ENCODE peak calls at places on chromosomes 12 and 14, in six cellular contexts. I, U, D, A, S and O are unnamed samples.

GRCh38 chr12:98645572-98646067 is 530 bp downstream of the APAF1 start:
- DNase-seq in S (no peak), D (peak), A (peak), I (peak), U (peak), O (peak)

GRCh38 chr14:20624495-20625070 is 16.9 kb downstream of the OR6S1 start:
- DNase-seq in I (peak), D (peak), S (peak), A (peak), U (peak), O (no peak)

GRCh38 chr14:106436310-106436905 is 910.0 kb downstream of the TMEM121 start:
- DNase-seq in D (peak), U (peak), A (peak), I (peak), S (peak), O (no peak)

GRCh38 chr14:94005324-94005723 is 8.2 kb downstream of the CCDC197 start:
- DNase-seq in U (no peak), A (no peak), I (no peak), D (peak), S (no peak), O (no peak)

GRCh38 chr12:130226771-130227170 is 64.5 kb downstream of the FZD10 start:
- DNase-seq in I (no peak), S (no peak), U (no peak), D (no peak), A (no peak), O (no peak)

GRCh38 chr12:116319316-116319715 is 41.8 kb upstream of the MED13L start:
- DNase-seq in A (no peak), D (no peak), U (no peak), I (no peak), S (no peak), O (no peak)

GRCh38 chr14:89198544-89199329 is 218.3 kb downstream of the FOXN3 start:
- DNase-seq in U (no peak), D (no peak), A (peak), S (no peak), I (no peak), O (no peak)

GRCh38 chr12:27331299-27331926 is 1.2 kb upstream of the BMAL2 start:
- DNase-seq in S (no peak), I (no peak), U (peak), A (peak), D (no peak), O (no peak)

GRCh38 chr12:6370994-6371754 is 4.2 kb downstream of the SCNN1A start:
- DNase-seq in A (peak), I (no peak), U (peak), D (peak), S (no peak), O (peak)

GRCh38 chr14:34685819-34686428 is 28.5 kb downstream of the CFL2 start:
- DNase-seq in U (no peak), I (no peak), S (no peak), D (no peak), A (peak), O (no peak)

GRCh38 chr12:6730169-6730568 is 6.3 kb downstream of the COPS7A start:
- DNase-seq in I (no peak), U (no peak), S (no peak), A (no peak), D (no peak), O (no peak)

GRCh38 chr14:67911506-67911905 is 91.9 kb downstream of the RAD51B start:
- DNase-seq in S (no peak), U (no peak), D (no peak), A (no peak), I (no peak), O (no peak)

GRCh38 chr14:51609251-51609986 is 42.3 kb upstream of the FRMD6 start:
- DNase-seq in S (no peak), I (no peak), U (peak), D (no peak), A (peak), O (no peak)

GRCh38 chr14:89767861-89768268 is 186.7 kb downstream of the EFCAB11 start:
- DNase-seq in U (peak), D (peak), A (peak), I (peak), S (peak), O (peak)

GRCh38 chr14:77988096-77988870 is 181.9 kb upstream of the NRXN3 start:
- DNase-seq in U (no peak), A (no peak), S (no peak), I (no peak), D (no peak), O (no peak)

GRCh38 chr14:63650336-63650952 is 8.8 kb upstream of the WDR89 start:
- DNase-seq in U (no peak), I (peak), A (no peak), D (no peak), S (no peak), O (no peak)

GRCh38 chr14:90658541-90658967 is 157.7 kb downstream of the TTC7B start:
- DNase-seq in U (peak), S (no peak), I (no peak), A (peak), D (no peak), O (no peak)

GRCh38 chr12:94053676-94054075 is 94.7 kb upstream of the PLXNC1 start:
- DNase-seq in A (no peak), I (no peak), S (no peak), U (no peak), D (no peak), O (no peak)

GRCh38 chr12:123471374-123472068 is 13.6 kb downstream of the SNRNP35 start:
- DNase-seq in A (no peak), I (no peak), D (no peak), U (no peak), S (no peak), O (no peak)

GRCh38 chr12:71157601-71158233 is at the start of gene TSPAN8:
- DNase-seq in I (no peak), D (no peak), U (no peak), A (no peak), S (no peak), O (no peak)

GRCh38 chr14:103220134-103220981 is 97.1 kb downstream of the TNFAIP2 start:
- DNase-seq in I (no peak), A (no peak), U (no peak), S (no peak), D (no peak), O (no peak)

GRCh38 chr12:9793774-9794395 is 33.2 kb upstream of the CD69 start:
- DNase-seq in U (no peak), A (no peak), D (no peak), S (no peak), I (no peak), O (no peak)

GRCh38 chr12:85310456-85311076 is 30.5 kb downstream of the ALX1 start:
- DNase-seq in U (no peak), D (no peak), A (peak), I (no peak), S (no peak), O (no peak)

GRCh38 chr14:54362089-54362504 is 34.7 kb upstream of the CDKN3 start:
- DNase-seq in U (no peak), A (no peak), I (no peak), D (no peak), S (no peak), O (no peak)

GRCh38 chr12:20588057-20588456 is 107.1 kb upstream of the SLCO1C1 start:
- DNase-seq in S (no peak), U (no peak), I (no peak), A (no peak), D (no peak), O (no peak)

GRCh38 chr12:94100254-94100653 is 48.1 kb upstream of the PLXNC1 start:
- DNase-seq in A (peak), D (no peak), U (peak), I (no peak), S (no peak), O (no peak)

GRCh38 chr14:69002069-69002468 is 23.0 kb upstream of the ACTN1 start:
- DNase-seq in S (no peak), I (no peak), A (peak), D (peak), U (peak), O (no peak)